ENCODE peak calls at places on chromosome 14, in ten cellular contexts. N is fibroblast of the aortic adventitia; C is Calu3; T is fibroblast of mammary gland; L is choroid plexus epithelial cell; J is mammary epithelial cell; O is Peyer's patch; B is progenitor cell of endocrine pancreas; Q is CD8-positive, alpha-beta T cell; F is foreskin fibroblast. W is an unnamed sample.
A peak's percentile ranks its signal among the peaks of the same experiment; 100 is the strongest.

GRCh38 chr14:104113631-104114420 is 24.6 kb upstream of the KIF26A start:
- DNase-seq in N (no peak), C (peak; percentile 0), T (no peak), L (no peak), J (no peak), O (no peak), B (no peak), Q (no peak), F (no peak), W (peak; percentile 71)

GRCh38 chr14:84465890-84466289 is 1064.1 kb upstream of the FLRT2 start:
- DNase-seq in N (no peak), C (no peak), T (no peak), L (no peak), J (peak; percentile 20), O (no peak), B (no peak), Q (no peak), F (peak; percentile 21), W (no peak)

GRCh38 chr14:74133833-74134481 is 49.2 kb downstream of the LIN52 start:
- DNase-seq in N (no peak), C (no peak), T (no peak), L (no peak), J (no peak), O (no peak), B (no peak), Q (no peak), F (no peak), W (no peak)

GRCh38 chr14:105247715-105248367 is 492 bp upstream of the BTBD6 start:
- DNase-seq in N (no peak), C (no peak), T (no peak), L (no peak), J (no peak), O (no peak), B (no peak), Q (no peak), F (no peak), W (no peak)

GRCh38 chr14:91116913-91117588 is 3.2 kb downstream of the DGLUCY start:
- DNase-seq in N (peak; percentile 55), C (no peak), T (no peak), L (no peak), J (no peak), O (no peak), B (no peak), Q (no peak), F (no peak), W (no peak)

GRCh38 chr14:61132894-61133293 is 148.2 kb downstream of the TMEM30B start:
- DNase-seq in N (no peak), C (no peak), T (no peak), L (no peak), J (no peak), O (no peak), B (no peak), Q (no peak), F (no peak), W (no peak)

GRCh38 chr14:63134801-63135200 is 69.4 kb upstream of the RHOJ start:
- DNase-seq in N (peak; percentile 14), C (peak; percentile 11), T (peak; percentile 6), L (peak; percentile 35), J (no peak), O (no peak), B (no peak), Q (no peak), F (peak; percentile 14), W (no peak)

GRCh38 chr14:105340821-105341408 is 26.4 kb downstream of the PACS2 start:
- DNase-seq in N (peak; percentile 46), C (no peak), T (no peak), L (no peak), J (no peak), O (no peak), B (no peak), Q (no peak), F (peak; percentile 64), W (peak; percentile 70)

GRCh38 chr14:31945701-31946100 is 131.4 kb upstream of the ARHGAP5 start:
- DNase-seq in N (no peak), C (no peak), T (no peak), L (no peak), J (no peak), O (no peak), B (no peak), Q (no peak), F (no peak), W (no peak)

GRCh38 chr14:67636361-67636919 is 16.7 kb downstream of the ARG2 start:
- DNase-seq in N (peak; percentile 25), C (no peak), T (no peak), L (peak; percentile 46), J (peak; percentile 3), O (no peak), B (no peak), Q (no peak), F (peak; percentile 13), W (no peak)

GRCh38 chr14:24052656-24053547 is 1.1 kb downstream of the CARMIL3 start:
- DNase-seq in N (no peak), C (no peak), T (peak; percentile 7), L (no peak), J (no peak), O (no peak), B (no peak), Q (no peak), F (no peak), W (peak; percentile 63)

GRCh38 chr14:77409131-77409533 is 14.2 kb downstream of the NOXRED1 start:
- DNase-seq in N (peak; percentile 9), C (peak; percentile 6), T (peak; percentile 10), L (peak; percentile 52), J (peak; percentile 18), O (no peak), B (no peak), Q (no peak), F (no peak), W (no peak)

GRCh38 chr14:98984719-98985041 is 287.3 kb downstream of the BCL11B start:
- DNase-seq in N (no peak), C (no peak), T (no peak), L (no peak), J (no peak), O (peak; percentile 66), B (no peak), Q (peak; percentile 61), F (no peak), W (no peak)

GRCh38 chr14:63563370-63564026 is 20.3 kb upstream of the PPP2R5E start:
- DNase-seq in N (peak; percentile 75), C (peak; percentile 46), T (no peak), L (peak; percentile 53), J (peak; percentile 83), O (no peak), B (no peak), Q (no peak), F (peak; percentile 51), W (no peak)

GRCh38 chr14:32706672-32707071 is 232.0 kb upstream of the NPAS3 start:
- DNase-seq in N (no peak), C (no peak), T (no peak), L (no peak), J (no peak), O (no peak), B (no peak), Q (no peak), F (no peak), W (no peak)

GRCh38 chr14:47365248-47365647 is 310.2 kb downstream of the MDGA2 start:
- DNase-seq in N (no peak), C (no peak), T (no peak), L (no peak), J (no peak), O (no peak), B (no peak), Q (no peak), F (no peak), W (no peak)

GRCh38 chr14:96281486-96281885 is 25.5 kb downstream of the BDKRB1 start:
- DNase-seq in N (no peak), C (no peak), T (no peak), L (no peak), J (no peak), O (no peak), B (no peak), Q (no peak), F (no peak), W (no peak)
- TF ChIP-seq CTCF in N (no peak), C (no peak), T (no peak), L (no peak), J (no peak), O (no peak), B (no peak), Q (no peak), F (no peak), W (peak; percentile 18)

DNA sequence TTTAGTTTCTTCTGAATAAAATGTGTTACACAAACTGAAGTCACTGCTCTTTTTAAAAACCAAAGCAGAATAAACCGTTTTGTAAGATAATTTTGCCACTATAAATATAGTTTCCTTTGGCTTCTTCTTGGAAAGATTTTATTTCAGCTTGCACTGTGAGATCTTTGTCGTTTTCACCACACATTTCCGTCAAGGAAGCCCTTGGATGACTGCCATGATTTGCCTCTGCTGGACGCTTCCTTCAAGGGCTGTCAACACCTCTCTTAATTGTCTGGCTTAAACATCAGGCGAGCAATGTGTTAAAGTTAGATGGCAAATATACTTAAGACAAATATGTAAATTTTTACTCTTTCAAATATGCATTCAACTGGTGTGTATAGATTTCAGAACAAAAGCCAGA is 624.1 kb downstream of the DIO2 start:
- DNase-seq in N (no peak), C (peak; percentile 9), T (peak; percentile 50), L (peak; percentile 89), J (no peak), O (no peak), B (no peak), Q (no peak), F (no peak), W (no peak)
- TF ChIP-seq CTCF in N (no peak), C (no peak), T (no peak), L (peak; percentile 18), J (no peak), O (no peak), B (no peak), Q (no peak), F (no peak), W (no peak)

GRCh38 chr14:100906420-100906819 is 2.9 kb upstream of the RTL1 start:
- DNase-seq in N (no peak), C (no peak), T (no peak), L (no peak), J (no peak), O (no peak), B (no peak), Q (no peak), F (no peak), W (no peak)
- TF ChIP-seq CTCF in N (no peak), C (no peak), T (peak; percentile 15), L (peak; percentile 31), J (no peak), O (no peak), B (peak; percentile 59), Q (no peak), F (no peak), W (peak; percentile 50)

DNA sequence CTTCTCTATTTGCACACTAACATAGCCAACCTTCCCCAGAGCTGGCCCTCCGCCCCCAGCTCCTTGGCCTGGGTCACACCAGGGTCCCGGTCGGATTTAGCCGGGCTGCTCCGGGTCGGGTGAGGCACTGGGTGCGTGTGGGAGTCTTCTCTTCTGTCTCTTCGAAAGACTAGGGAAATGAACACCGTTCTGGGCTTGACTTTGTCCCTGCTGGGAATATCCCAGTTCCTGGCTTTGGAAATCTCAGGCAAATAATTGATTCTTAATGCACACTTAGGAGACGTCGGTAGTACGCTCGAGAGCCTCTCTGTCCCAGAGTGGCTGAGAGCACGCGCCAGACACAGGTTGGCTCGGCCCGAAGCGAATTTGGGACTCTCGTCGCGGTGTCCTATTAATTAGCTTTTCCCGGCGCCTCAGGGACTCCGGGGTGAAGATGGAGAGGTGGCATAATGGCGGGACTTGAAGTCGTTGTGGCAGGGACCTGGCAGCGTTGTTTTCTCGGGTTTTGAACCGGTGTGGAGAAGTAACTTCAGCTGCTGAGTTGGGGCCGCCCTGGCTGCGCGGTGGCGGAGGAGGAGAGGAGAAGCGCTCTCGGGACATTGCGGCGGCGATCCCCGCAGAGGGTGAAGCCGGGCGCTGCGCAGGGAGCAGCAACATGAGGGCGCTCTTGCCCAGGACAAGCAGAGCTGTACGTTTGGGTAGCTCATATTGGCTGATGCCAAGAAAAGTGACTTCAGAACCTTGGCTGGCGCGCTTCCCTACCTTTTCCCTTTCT is 7.5 kb downstream of the FOXG1 start:
- DNase-seq in N (peak; percentile 64), C (no peak), T (peak; percentile 66), L (peak; percentile 60), J (no peak), O (no peak), B (peak; percentile 62), Q (no peak), F (peak; percentile 83), W (peak; percentile 61)
- TF ChIP-seq CTCF in N (peak; percentile 64), C (no peak), T (peak; percentile 52), L (peak; percentile 67), J (peak; percentile 19), O (no peak), B (peak; percentile 75), Q (no peak), F (peak; percentile 19), W (no peak)

W was measured in RWPE2.